ENCODE peak calls at places on chromosomes 1 and 21, in four cellular contexts. One of them, this sample, is unnamed.

GRCh38 chr1:228863776-228864175 is 128.5 kb downstream of the RHOU start:
- DNase-seq in HepG2: no peak
- DNase-seq in WTC11: no peak
- DNase-seq in GM12878: no peak
- DNase-seq in this sample: no peak

GRCh38 chr1:70994753-70995152 is 52.9 kb downstream of the PTGER3 start:
- DNase-seq in WTC11: no peak
- DNase-seq in GM12878: no peak
- DNase-seq in HepG2: no peak
- DNase-seq in this sample: no peak

GRCh38 chr1:203858055-203858454 is 3.3 kb upstream of the SNRPE start:
- DNase-seq in HepG2: no peak
- DNase-seq in WTC11: no peak
- DNase-seq in GM12878: no peak
- DNase-seq in this sample: no peak

GRCh38 chr1:38464071-38464661 is 395.4 kb downstream of the RRAGC start:
- DNase-seq in WTC11: no peak
- DNase-seq in HepG2: no peak
- DNase-seq in GM12878: no peak
- DNase-seq in this sample: no peak

GRCh38 chr1:116508984-116509980 is 61.5 kb downstream of the CD58 start:
- DNase-seq in HepG2: peak; percentile 89
- DNase-seq in WTC11: no peak
- DNase-seq in GM12878: no peak
- DNase-seq in this sample: peak; percentile 59

GRCh38 chr1:246969621-246970020 is 37.9 kb upstream of the AHCTF1 start:
- DNase-seq in WTC11: no peak
- DNase-seq in HepG2: no peak
- DNase-seq in GM12878: no peak
- DNase-seq in this sample: no peak

GRCh38 chr1:195867638-195868037 is 740.6 kb downstream of the KCNT2 start:
- DNase-seq in HepG2: no peak
- DNase-seq in WTC11: no peak
- DNase-seq in GM12878: no peak
- DNase-seq in this sample: no peak

GRCh38 chr1:77779529-77780281 is at the start of gene MIGA1:
- DNase-seq in HepG2: peak; percentile 83
- DNase-seq in WTC11: peak; percentile 85
- DNase-seq in GM12878: peak; percentile 47
- DNase-seq in this sample: peak; percentile 95

GRCh38 chr1:87733421-87733820 is 404.7 kb downstream of the LMO4 start:
- DNase-seq in WTC11: no peak
- DNase-seq in HepG2: no peak
- DNase-seq in GM12878: no peak
- DNase-seq in this sample: no peak

GRCh38 chr21:27047331-27048314 is 80.7 kb upstream of the ADAMTS5 start:
- DNase-seq in GM12878: no peak
- DNase-seq in HepG2: no peak
- DNase-seq in WTC11: no peak
- DNase-seq in this sample: no peak

GRCh38 chr1:58786927-58787245 is 3.0 kb upstream of the JUN start:
- DNase-seq in HepG2: no peak
- DNase-seq in WTC11: no peak
- DNase-seq in GM12878: no peak
- DNase-seq in this sample: no peak

GRCh38 chr1:58784758-58785423 is 1.0 kb upstream of the JUN start:
- DNase-seq in GM12878: no peak
- DNase-seq in WTC11: peak; percentile 74
- DNase-seq in HepG2: peak; percentile 66
- DNase-seq in this sample: peak; percentile 64

GRCh38 chr1:58783993-58784757 is at the start of gene JUN:
- DNase-seq in WTC11: peak; percentile 98
- DNase-seq in GM12878: peak; percentile 97
- DNase-seq in HepG2: peak; percentile 98
- DNase-seq in this sample: peak; percentile 97

GRCh38 chr1:58786184-58786926 is 2.5 kb upstream of the JUN start:
- DNase-seq in WTC11: no peak
- DNase-seq in GM12878: no peak
- DNase-seq in HepG2: no peak
- DNase-seq in this sample: no peak

GRCh38 chr1:58785424-58786058 is 1.7 kb upstream of the JUN start:
- DNase-seq in WTC11: peak; percentile 47
- DNase-seq in HepG2: peak; percentile 36
- DNase-seq in GM12878: peak; percentile 43
- DNase-seq in this sample: no peak
- TF ChIP-seq NR2C2 in WTC11: no peak
- TF ChIP-seq NR2C2 in HepG2: no peak
- TF ChIP-seq NR2C2 in GM12878: no peak
- TF ChIP-seq NR2C2 in this sample: no peak

DNA sequence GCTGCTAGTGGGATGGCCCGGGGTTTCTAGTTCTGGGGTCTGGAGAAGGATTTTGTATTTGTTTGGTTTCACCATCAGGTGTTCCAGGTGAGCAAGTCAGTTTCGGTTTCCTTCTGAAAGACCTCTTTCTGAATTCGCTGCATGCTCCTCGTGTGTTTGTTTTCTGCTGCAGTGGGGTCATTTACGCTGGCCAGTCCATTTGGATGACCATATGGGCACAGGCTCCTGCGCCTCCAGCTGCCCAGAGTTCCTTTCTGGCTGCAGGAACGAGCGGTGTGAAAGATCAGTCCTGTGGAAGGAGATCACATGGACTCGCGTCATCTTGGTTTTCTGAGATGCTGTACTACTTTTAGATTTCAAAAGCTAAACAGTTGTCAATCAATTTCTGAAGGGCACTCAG is 83.7 kb upstream of the GCLM start:
- DNase-seq in GM12878: no peak
- DNase-seq in WTC11: no peak
- DNase-seq in HepG2: no peak
- DNase-seq in this sample: no peak
- TF ChIP-seq CTCF in GM12878: no peak
- TF ChIP-seq CTCF in WTC11: no peak
- TF ChIP-seq CTCF in HepG2: no peak
- TF ChIP-seq CTCF in this sample: no peak

DNA sequence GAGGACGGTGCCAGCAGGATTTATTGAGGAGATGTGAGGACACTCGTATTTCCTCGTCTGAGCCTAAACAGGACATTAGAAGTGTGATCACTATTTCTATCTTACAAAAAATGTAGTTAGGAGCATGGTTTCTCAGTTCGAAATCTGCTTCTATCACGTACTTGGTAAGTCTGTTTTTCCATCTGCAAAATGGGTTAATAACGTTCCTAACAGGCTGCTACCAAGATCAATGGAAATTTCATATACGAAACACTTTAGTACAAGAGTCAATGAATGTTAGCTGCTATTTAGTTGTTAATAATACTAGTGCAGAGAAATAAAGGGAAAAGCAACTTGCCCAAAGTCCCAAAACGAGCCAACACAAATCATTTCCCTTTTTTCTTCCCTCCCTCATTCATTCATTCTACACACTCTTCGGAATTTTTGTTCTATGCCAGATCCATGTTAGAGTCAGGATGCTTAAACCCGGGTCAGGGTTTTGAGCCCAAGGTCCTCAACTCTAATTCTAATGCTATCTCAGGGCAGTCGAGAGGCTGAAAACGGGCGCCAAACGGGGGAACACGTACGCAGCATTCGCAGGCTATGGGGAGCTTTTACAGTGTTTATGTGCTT is 608 bp downstream of the SNRNP40 start:
- DNase-seq in GM12878: no peak
- DNase-seq in HepG2: no peak
- DNase-seq in WTC11: no peak
- DNase-seq in this sample: no peak
- TF ChIP-seq NR2C2 in GM12878: no peak
- TF ChIP-seq NR2C2 in HepG2: no peak
- TF ChIP-seq NR2C2 in WTC11: no peak
- TF ChIP-seq NR2C2 in this sample: no peak

DNA sequence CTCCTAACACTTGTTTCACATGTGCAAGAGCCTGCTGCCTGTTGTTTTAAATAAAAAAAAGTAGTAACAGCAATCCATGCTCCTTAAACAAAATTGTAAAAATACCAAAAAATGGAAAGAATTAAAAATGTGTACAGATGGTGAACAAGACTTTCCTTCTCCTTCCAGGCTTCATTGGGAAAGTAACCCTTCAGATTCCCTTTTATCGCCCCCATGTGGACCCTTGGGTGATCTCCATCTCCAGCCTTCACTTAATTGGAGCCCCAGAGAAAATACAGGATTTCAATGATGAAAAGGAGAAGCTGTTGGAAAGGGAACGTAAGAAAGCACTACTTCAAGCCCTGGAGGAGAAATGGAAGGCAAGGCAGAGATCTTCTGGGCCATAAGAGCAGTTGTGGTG is 14.2 kb downstream of the VPS13D start:
- DNase-seq in GM12878: no peak
- DNase-seq in WTC11: peak; percentile 25
- DNase-seq in HepG2: no peak
- DNase-seq in this sample: peak; percentile 52
- TF ChIP-seq CTCF in GM12878: peak; percentile 25
- TF ChIP-seq CTCF in WTC11: peak; percentile 23
- TF ChIP-seq CTCF in HepG2: peak; percentile 27
- TF ChIP-seq CTCF in this sample: peak; percentile 60

GRCh38 chr21:46065215-46065992 is 32.5 kb upstream of the COL6A2 start:
- DNase-seq in WTC11: no peak
- DNase-seq in HepG2: no peak
- DNase-seq in GM12878: no peak
- DNase-seq in this sample: no peak
- TF ChIP-seq NR2C2 in WTC11: no peak
- TF ChIP-seq NR2C2 in HepG2: no peak
- TF ChIP-seq NR2C2 in GM12878: no peak
- TF ChIP-seq NR2C2 in this sample: no peak

DNA sequence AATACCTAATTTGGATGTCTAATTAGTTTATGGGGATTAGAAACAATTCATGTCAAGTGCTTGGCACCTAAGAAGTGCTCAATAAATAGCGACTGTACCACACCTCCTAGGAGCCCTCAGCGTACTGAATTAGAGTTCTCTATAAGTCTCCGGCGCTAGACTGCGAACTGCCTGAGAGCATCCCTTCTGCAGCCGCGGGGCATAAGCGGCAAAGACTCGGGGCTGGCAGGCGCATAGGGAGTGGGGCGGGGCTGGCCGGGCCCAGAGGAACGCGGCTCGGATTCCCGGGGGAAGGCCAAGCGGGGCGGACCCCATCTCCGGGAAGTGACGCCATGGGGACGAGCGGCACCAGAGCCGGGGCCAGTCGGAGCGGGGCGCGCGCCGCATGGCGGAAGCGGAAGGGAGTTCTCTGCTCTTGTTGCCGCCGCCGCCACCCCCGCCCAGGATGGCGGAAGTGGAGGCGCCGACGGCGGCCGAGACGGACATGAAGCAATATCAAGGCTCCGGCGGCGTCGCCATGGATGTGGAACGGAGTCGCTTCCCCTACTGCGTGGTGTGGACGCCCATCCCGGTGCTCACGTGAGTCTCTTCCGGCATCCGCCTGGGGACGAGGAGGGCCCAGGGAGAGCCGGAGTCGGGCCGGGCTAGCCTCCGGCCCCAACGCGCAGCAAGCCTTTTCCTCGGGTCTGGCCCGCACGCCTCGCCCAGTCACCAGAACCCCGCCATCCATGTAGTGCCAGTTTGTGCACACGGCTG is at the start of gene TMEM222:
- DNase-seq in GM12878: peak; percentile 76
- DNase-seq in HepG2: peak; percentile 92
- DNase-seq in WTC11: peak; percentile 97
- DNase-seq in this sample: peak; percentile 98
- TF ChIP-seq CTCF in GM12878: no peak
- TF ChIP-seq CTCF in HepG2: peak; percentile 40
- TF ChIP-seq CTCF in WTC11: no peak
- TF ChIP-seq CTCF in this sample: peak; percentile 35

DNA sequence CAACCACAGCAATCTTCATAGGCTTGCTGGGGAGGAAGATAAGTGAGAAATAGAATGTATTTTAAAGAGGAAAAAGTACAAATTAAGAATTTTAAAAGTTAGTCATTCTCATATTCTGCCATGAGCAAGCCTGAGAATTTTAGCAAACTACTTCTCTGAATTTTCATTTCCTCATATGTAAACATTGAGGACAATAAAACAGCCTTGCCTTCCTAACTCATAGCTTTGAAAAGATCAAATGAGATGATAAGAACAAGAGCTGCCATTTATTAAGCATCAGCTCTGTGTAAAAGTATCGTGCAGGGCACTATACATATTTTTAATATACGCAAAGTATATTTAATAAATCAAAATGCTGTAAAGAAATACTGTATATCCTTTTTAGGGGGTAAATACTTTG is 286.0 kb downstream of the NFIA start:
- DNase-seq in HepG2: no peak
- DNase-seq in GM12878: no peak
- DNase-seq in WTC11: no peak
- DNase-seq in this sample: no peak
- TF ChIP-seq NR2C2 in HepG2: no peak
- TF ChIP-seq NR2C2 in GM12878: no peak
- TF ChIP-seq NR2C2 in WTC11: no peak
- TF ChIP-seq NR2C2 in this sample: no peak

DNA sequence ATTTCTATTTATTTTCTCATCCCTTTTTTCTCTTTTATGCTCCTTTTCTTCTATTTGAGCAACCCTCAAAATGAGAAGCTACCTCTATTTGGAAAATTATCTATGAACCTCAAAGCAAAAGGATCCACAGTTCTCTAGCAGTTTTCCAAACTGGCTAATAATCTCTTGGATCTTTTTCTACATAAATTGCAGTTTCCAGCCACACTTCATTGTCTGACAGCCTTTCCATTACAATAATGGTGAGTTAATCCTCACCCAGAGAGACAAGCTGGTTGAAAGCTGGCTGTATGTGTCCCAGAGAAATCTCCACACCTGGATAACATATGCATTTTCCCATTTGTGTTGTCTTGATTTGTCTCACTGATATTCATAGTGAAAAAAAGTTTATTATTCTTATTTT is 16.5 kb upstream of the HSD17B7 start:
- DNase-seq in GM12878: no peak
- DNase-seq in HepG2: no peak
- DNase-seq in WTC11: no peak
- DNase-seq in this sample: no peak
- TF ChIP-seq CTCF in GM12878: no peak
- TF ChIP-seq CTCF in HepG2: no peak
- TF ChIP-seq CTCF in WTC11: no peak
- TF ChIP-seq CTCF in this sample: no peak

GRCh38 chr1:234879157-234880080 is 249.2 kb downstream of the TOMM20 start:
- DNase-seq in WTC11: no peak
- DNase-seq in HepG2: no peak
- DNase-seq in GM12878: no peak
- DNase-seq in this sample: no peak

GRCh38 chr1:234875328-234875952 is 253.2 kb downstream of the TOMM20 start:
- DNase-seq in GM12878: no peak
- DNase-seq in HepG2: peak; percentile 90
- DNase-seq in WTC11: no peak
- DNase-seq in this sample: no peak

GRCh38 chr1:234877761-234878160 is 250.9 kb downstream of the TOMM20 start:
- DNase-seq in GM12878: no peak
- DNase-seq in WTC11: no peak
- DNase-seq in HepG2: no peak
- DNase-seq in this sample: peak; percentile 30

GRCh38 chr1:234875953-234876814 is 252.5 kb downstream of the TOMM20 start:
- DNase-seq in WTC11: no peak
- DNase-seq in HepG2: peak; percentile 98
- DNase-seq in GM12878: no peak
- DNase-seq in this sample: peak; percentile 94

GRCh38 chr1:234878288-234878687 is 250.3 kb downstream of the TOMM20 start:
- DNase-seq in GM12878: no peak
- DNase-seq in WTC11: no peak
- DNase-seq in HepG2: no peak
- DNase-seq in this sample: no peak
- TF ChIP-seq NR2C2 in GM12878: no peak
- TF ChIP-seq NR2C2 in WTC11: no peak
- TF ChIP-seq NR2C2 in HepG2: no peak
- TF ChIP-seq NR2C2 in this sample: no peak